ENCODE peak calls at places on chromosomes 5 and 9, in ten cellular contexts. One of them, this sample, is unnamed.

GRCh38 chr5:143456952-143457547 is 53.6 kb upstream of the NR3C1 start:
- DNase-seq in EL: peak; percentile 69
- DNase-seq in stimulated activated CD8-positive, alpha-beta memory T cell treated with anti-CD3 and anti-CD28 coated beads, Interleukin-7, amount 100 ng/mL, for 1 hour: no peak
- DNase-seq in adipocyte: peak; percentile 23
- DNase-seq in Karpas-422: no peak
- DNase-seq in bronchial epithelial cell: peak; percentile 82
- DNase-seq in RPMI7951: peak; percentile 22
- DNase-seq in activated T-helper 2 cell treated with anti-CD3 and anti-CD28 coated beads, Interferon-gamma antibody, Interleukin-2, Interleukin-4, amounts not matched to agents 10 μg/mL and 5 μg/mL and 100 μg/mL, durations not matched to agents 14 hours and 24 hours and 36 hours: no peak
- DNase-seq in MCF 10A: peak; percentile 70
- DNase-seq in GM20000: no peak
- DNase-seq in this sample: peak; percentile 67

GRCh38 chr5:134135091-134135655 is 20.7 kb downstream of the TCF7 start:
- DNase-seq in EL: no peak
- DNase-seq in stimulated activated CD8-positive, alpha-beta memory T cell treated with anti-CD3 and anti-CD28 coated beads, Interleukin-7, amount 100 ng/mL, for 1 hour: no peak
- DNase-seq in adipocyte: no peak
- DNase-seq in Karpas-422: no peak
- DNase-seq in bronchial epithelial cell: no peak
- DNase-seq in RPMI7951: no peak
- DNase-seq in activated T-helper 2 cell treated with anti-CD3 and anti-CD28 coated beads, Interferon-gamma antibody, Interleukin-2, Interleukin-4, amounts not matched to agents 10 μg/mL and 5 μg/mL and 100 μg/mL, durations not matched to agents 14 hours and 24 hours and 36 hours: no peak
- DNase-seq in MCF 10A: no peak
- DNase-seq in GM20000: no peak
- DNase-seq in this sample: no peak

GRCh38 chr9:97057651-97058050 is 18.7 kb upstream of the CTSV start:
- DNase-seq in EL: no peak
- DNase-seq in stimulated activated CD8-positive, alpha-beta memory T cell treated with anti-CD3 and anti-CD28 coated beads, Interleukin-7, amount 100 ng/mL, for 1 hour: no peak
- DNase-seq in adipocyte: no peak
- DNase-seq in Karpas-422: no peak
- DNase-seq in bronchial epithelial cell: no peak
- DNase-seq in RPMI7951: no peak
- DNase-seq in activated T-helper 2 cell treated with anti-CD3 and anti-CD28 coated beads, Interferon-gamma antibody, Interleukin-2, Interleukin-4, amounts not matched to agents 10 μg/mL and 5 μg/mL and 100 μg/mL, durations not matched to agents 14 hours and 24 hours and 36 hours: no peak
- DNase-seq in MCF 10A: no peak
- DNase-seq in GM20000: no peak
- DNase-seq in this sample: no peak

GRCh38 chr5:171825046-171825445 is 39.4 kb downstream of the SMIM23 start:
- DNase-seq in EL: peak; percentile 11
- DNase-seq in stimulated activated CD8-positive, alpha-beta memory T cell treated with anti-CD3 and anti-CD28 coated beads, Interleukin-7, amount 100 ng/mL, for 1 hour: no peak
- DNase-seq in adipocyte: no peak
- DNase-seq in Karpas-422: no peak
- DNase-seq in bronchial epithelial cell: peak; percentile 85
- DNase-seq in RPMI7951: peak; percentile 19
- DNase-seq in activated T-helper 2 cell treated with anti-CD3 and anti-CD28 coated beads, Interferon-gamma antibody, Interleukin-2, Interleukin-4, amounts not matched to agents 10 μg/mL and 5 μg/mL and 100 μg/mL, durations not matched to agents 14 hours and 24 hours and 36 hours: no peak
- DNase-seq in MCF 10A: no peak
- DNase-seq in GM20000: no peak
- DNase-seq in this sample: peak; percentile 59

GRCh38 chr5:177027665-177028064 is 5.2 kb downstream of the ZNF346 start:
- DNase-seq in EL: no peak
- DNase-seq in stimulated activated CD8-positive, alpha-beta memory T cell treated with anti-CD3 and anti-CD28 coated beads, Interleukin-7, amount 100 ng/mL, for 1 hour: no peak
- DNase-seq in adipocyte: no peak
- DNase-seq in Karpas-422: no peak
- DNase-seq in bronchial epithelial cell: no peak
- DNase-seq in RPMI7951: no peak
- DNase-seq in activated T-helper 2 cell treated with anti-CD3 and anti-CD28 coated beads, Interferon-gamma antibody, Interleukin-2, Interleukin-4, amounts not matched to agents 10 μg/mL and 5 μg/mL and 100 μg/mL, durations not matched to agents 14 hours and 24 hours and 36 hours: no peak
- DNase-seq in MCF 10A: no peak
- DNase-seq in GM20000: no peak
- DNase-seq in this sample: no peak

GRCh38 chr5:1803192-1803591 is 2.0 kb downstream of the NDUFS6 start:
- DNase-seq in EL: no peak
- DNase-seq in stimulated activated CD8-positive, alpha-beta memory T cell treated with anti-CD3 and anti-CD28 coated beads, Interleukin-7, amount 100 ng/mL, for 1 hour: no peak
- DNase-seq in adipocyte: no peak
- DNase-seq in Karpas-422: no peak
- DNase-seq in bronchial epithelial cell: no peak
- DNase-seq in RPMI7951: no peak
- DNase-seq in activated T-helper 2 cell treated with anti-CD3 and anti-CD28 coated beads, Interferon-gamma antibody, Interleukin-2, Interleukin-4, amounts not matched to agents 10 μg/mL and 5 μg/mL and 100 μg/mL, durations not matched to agents 14 hours and 24 hours and 36 hours: no peak
- DNase-seq in MCF 10A: no peak
- DNase-seq in GM20000: no peak
- DNase-seq in this sample: no peak

GRCh38 chr9:100294341-100294740 is 58.4 kb downstream of the TEX10 start:
- DNase-seq in EL: no peak
- DNase-seq in stimulated activated CD8-positive, alpha-beta memory T cell treated with anti-CD3 and anti-CD28 coated beads, Interleukin-7, amount 100 ng/mL, for 1 hour: no peak
- DNase-seq in adipocyte: no peak
- DNase-seq in Karpas-422: no peak
- DNase-seq in bronchial epithelial cell: no peak
- DNase-seq in RPMI7951: no peak
- DNase-seq in activated T-helper 2 cell treated with anti-CD3 and anti-CD28 coated beads, Interferon-gamma antibody, Interleukin-2, Interleukin-4, amounts not matched to agents 10 μg/mL and 5 μg/mL and 100 μg/mL, durations not matched to agents 14 hours and 24 hours and 36 hours: no peak
- DNase-seq in MCF 10A: no peak
- DNase-seq in GM20000: no peak
- DNase-seq in this sample: no peak

GRCh38 chr5:24909210-24909609 is 264.4 kb upstream of the CDH10 start:
- DNase-seq in EL: no peak
- DNase-seq in stimulated activated CD8-positive, alpha-beta memory T cell treated with anti-CD3 and anti-CD28 coated beads, Interleukin-7, amount 100 ng/mL, for 1 hour: no peak
- DNase-seq in adipocyte: no peak
- DNase-seq in Karpas-422: no peak
- DNase-seq in bronchial epithelial cell: no peak
- DNase-seq in RPMI7951: no peak
- DNase-seq in activated T-helper 2 cell treated with anti-CD3 and anti-CD28 coated beads, Interferon-gamma antibody, Interleukin-2, Interleukin-4, amounts not matched to agents 10 μg/mL and 5 μg/mL and 100 μg/mL, durations not matched to agents 14 hours and 24 hours and 36 hours: no peak
- DNase-seq in MCF 10A: no peak
- DNase-seq in GM20000: no peak
- DNase-seq in this sample: no peak

GRCh38 chr9:84296146-84296843 is 44.3 kb downstream of the SLC28A3 start:
- DNase-seq in EL: peak; percentile 82
- DNase-seq in stimulated activated CD8-positive, alpha-beta memory T cell treated with anti-CD3 and anti-CD28 coated beads, Interleukin-7, amount 100 ng/mL, for 1 hour: no peak
- DNase-seq in adipocyte: peak; percentile 56
- DNase-seq in Karpas-422: no peak
- DNase-seq in bronchial epithelial cell: peak; percentile 85
- DNase-seq in RPMI7951: peak; percentile 44
- DNase-seq in activated T-helper 2 cell treated with anti-CD3 and anti-CD28 coated beads, Interferon-gamma antibody, Interleukin-2, Interleukin-4, amounts not matched to agents 10 μg/mL and 5 μg/mL and 100 μg/mL, durations not matched to agents 14 hours and 24 hours and 36 hours: peak; percentile 23
- DNase-seq in MCF 10A: peak; percentile 55
- DNase-seq in GM20000: peak; percentile 63
- DNase-seq in this sample: peak; percentile 85

GRCh38 chr9:117451336-117451735 is 36.5 kb upstream of the ASTN2 start:
- DNase-seq in EL: no peak
- DNase-seq in stimulated activated CD8-positive, alpha-beta memory T cell treated with anti-CD3 and anti-CD28 coated beads, Interleukin-7, amount 100 ng/mL, for 1 hour: no peak
- DNase-seq in adipocyte: no peak
- DNase-seq in Karpas-422: no peak
- DNase-seq in bronchial epithelial cell: no peak
- DNase-seq in RPMI7951: no peak
- DNase-seq in activated T-helper 2 cell treated with anti-CD3 and anti-CD28 coated beads, Interferon-gamma antibody, Interleukin-2, Interleukin-4, amounts not matched to agents 10 μg/mL and 5 μg/mL and 100 μg/mL, durations not matched to agents 14 hours and 24 hours and 36 hours: no peak
- DNase-seq in MCF 10A: no peak
- DNase-seq in GM20000: no peak
- DNase-seq in this sample: no peak

GRCh38 chr9:115766495-115766894 is 387.1 kb upstream of the PAPPA start:
- DNase-seq in EL: no peak
- DNase-seq in stimulated activated CD8-positive, alpha-beta memory T cell treated with anti-CD3 and anti-CD28 coated beads, Interleukin-7, amount 100 ng/mL, for 1 hour: no peak
- DNase-seq in adipocyte: peak; percentile 42
- DNase-seq in Karpas-422: no peak
- DNase-seq in bronchial epithelial cell: no peak
- DNase-seq in RPMI7951: no peak
- DNase-seq in activated T-helper 2 cell treated with anti-CD3 and anti-CD28 coated beads, Interferon-gamma antibody, Interleukin-2, Interleukin-4, amounts not matched to agents 10 μg/mL and 5 μg/mL and 100 μg/mL, durations not matched to agents 14 hours and 24 hours and 36 hours: no peak
- DNase-seq in MCF 10A: no peak
- DNase-seq in GM20000: no peak
- DNase-seq in this sample: no peak

GRCh38 chr5:87121315-87122170 is 146.1 kb upstream of the RASA1 start:
- DNase-seq in EL: peak; percentile 92
- DNase-seq in stimulated activated CD8-positive, alpha-beta memory T cell treated with anti-CD3 and anti-CD28 coated beads, Interleukin-7, amount 100 ng/mL, for 1 hour: peak; percentile 2
- DNase-seq in adipocyte: peak; percentile 91
- DNase-seq in Karpas-422: no peak
- DNase-seq in bronchial epithelial cell: peak; percentile 96
- DNase-seq in RPMI7951: peak; percentile 89
- DNase-seq in activated T-helper 2 cell treated with anti-CD3 and anti-CD28 coated beads, Interferon-gamma antibody, Interleukin-2, Interleukin-4, amounts not matched to agents 10 μg/mL and 5 μg/mL and 100 μg/mL, durations not matched to agents 14 hours and 24 hours and 36 hours: peak; percentile 37
- DNase-seq in MCF 10A: peak; percentile 88
- DNase-seq in GM20000: no peak
- DNase-seq in this sample: peak; percentile 93